ENCODE peak calls at places on chromosomes 4 and X, in six cellular contexts. One of them, this sample, is unnamed.
A peak's percentile ranks its signal among the peaks of the same experiment; 100 is the strongest.

GRCh38 chr4:27062256-27062655 is 201.6 kb downstream of the STIM2 start:
- DNase-seq in psoas muscle: no peak
- DNase-seq in body of pancreas: no peak
- DNase-seq in HCT116: no peak
- DNase-seq in CD8-positive, alpha-beta T cell: no peak
- DNase-seq in SJSA1: no peak
- DNase-seq in this sample: peak; percentile 1

GRCh38 chr4:82989567-82990429 is 20.8 kb downstream of the LIN54 start:
- DNase-seq in psoas muscle: no peak
- DNase-seq in body of pancreas: no peak
- DNase-seq in HCT116: no peak
- DNase-seq in CD8-positive, alpha-beta T cell: no peak
- DNase-seq in SJSA1: no peak
- DNase-seq in this sample: no peak

GRCh38 chrX:116417214-116417613 is 19.2 kb upstream of the SLC6A14 start:
- DNase-seq in psoas muscle: no peak
- DNase-seq in body of pancreas: no peak
- DNase-seq in HCT116: no peak
- DNase-seq in CD8-positive, alpha-beta T cell: no peak
- DNase-seq in SJSA1: no peak
- DNase-seq in this sample: no peak

GRCh38 chr4:38785901-38786402 is 3.2 kb upstream of the TLR10 start:
- DNase-seq in psoas muscle: no peak
- DNase-seq in body of pancreas: peak; percentile 58
- DNase-seq in HCT116: no peak
- DNase-seq in CD8-positive, alpha-beta T cell: no peak
- DNase-seq in SJSA1: no peak
- DNase-seq in this sample: no peak

GRCh38 chr4:76624271-76624681 is 189.2 kb downstream of the SHROOM3 start:
- DNase-seq in psoas muscle: no peak
- DNase-seq in body of pancreas: peak; percentile 91
- DNase-seq in HCT116: no peak
- DNase-seq in CD8-positive, alpha-beta T cell: no peak
- DNase-seq in SJSA1: peak; percentile 80
- DNase-seq in this sample: no peak

GRCh38 chr4:56773346-56773745 is 48.2 kb downstream of the SPINK2 start:
- DNase-seq in psoas muscle: no peak
- DNase-seq in body of pancreas: no peak
- DNase-seq in HCT116: no peak
- DNase-seq in CD8-positive, alpha-beta T cell: no peak
- DNase-seq in SJSA1: no peak
- DNase-seq in this sample: no peak

GRCh38 chr4:7004331-7004730 is 38.8 kb upstream of the TADA2B start:
- DNase-seq in psoas muscle: no peak
- DNase-seq in body of pancreas: no peak
- DNase-seq in HCT116: no peak
- DNase-seq in CD8-positive, alpha-beta T cell: no peak
- DNase-seq in SJSA1: peak; percentile 53
- DNase-seq in this sample: no peak

GRCh38 chr4:147731611-147732515 is at the start of gene ARHGAP10:
- DNase-seq in psoas muscle: peak; percentile 88
- DNase-seq in body of pancreas: peak; percentile 70
- DNase-seq in HCT116: no peak
- DNase-seq in CD8-positive, alpha-beta T cell: peak; percentile 63
- DNase-seq in SJSA1: peak; percentile 88
- DNase-seq in this sample: peak; percentile 65

GRCh38 chr4:8221476-8221875 is 22.4 kb downstream of the SH3TC1 start:
- DNase-seq in psoas muscle: no peak
- DNase-seq in body of pancreas: peak; percentile 45
- DNase-seq in HCT116: no peak
- DNase-seq in CD8-positive, alpha-beta T cell: no peak
- DNase-seq in SJSA1: no peak
- DNase-seq in this sample: no peak

GRCh38 chr4:56388311-56388710 is 1.0 kb upstream of the AASDH start:
- DNase-seq in psoas muscle: no peak
- DNase-seq in body of pancreas: no peak
- DNase-seq in HCT116: no peak
- DNase-seq in CD8-positive, alpha-beta T cell: no peak
- DNase-seq in SJSA1: no peak
- DNase-seq in this sample: no peak

GRCh38 chr4:77010841-77011354 is 61.3 kb downstream of the SEPTIN11 start:
- DNase-seq in psoas muscle: no peak
- DNase-seq in body of pancreas: no peak
- DNase-seq in HCT116: no peak
- DNase-seq in CD8-positive, alpha-beta T cell: no peak
- DNase-seq in SJSA1: no peak
- DNase-seq in this sample: no peak

GRCh38 chrX:102558607-102559006 is 40.7 kb upstream of the ARMCX5 start:
- DNase-seq in psoas muscle: no peak
- DNase-seq in body of pancreas: no peak
- DNase-seq in HCT116: no peak
- DNase-seq in CD8-positive, alpha-beta T cell: no peak
- DNase-seq in SJSA1: no peak
- DNase-seq in this sample: no peak

GRCh38 chr4:10672379-10672778 is 12.2 kb downstream of the CLNK start:
- DNase-seq in psoas muscle: no peak
- DNase-seq in body of pancreas: no peak
- DNase-seq in HCT116: no peak
- DNase-seq in CD8-positive, alpha-beta T cell: no peak
- DNase-seq in SJSA1: no peak
- DNase-seq in this sample: no peak

GRCh38 chr4:91057871-91058270 is 930.7 kb downstream of the CCSER1 start:
- DNase-seq in psoas muscle: no peak
- DNase-seq in body of pancreas: no peak
- DNase-seq in HCT116: no peak
- DNase-seq in CD8-positive, alpha-beta T cell: no peak
- DNase-seq in SJSA1: no peak
- DNase-seq in this sample: no peak

GRCh38 chr4:16196482-16197393 is 29.5 kb downstream of the TAPT1 start:
- DNase-seq in psoas muscle: no peak
- DNase-seq in body of pancreas: peak; percentile 20
- DNase-seq in HCT116: peak; percentile 38
- DNase-seq in CD8-positive, alpha-beta T cell: no peak
- DNase-seq in SJSA1: no peak
- DNase-seq in this sample: peak; percentile 54

GRCh38 chrX:46840946-46841740 is 4.3 kb downstream of the RP2 start:
- DNase-seq in psoas muscle: no peak
- DNase-seq in body of pancreas: no peak
- DNase-seq in HCT116: no peak
- DNase-seq in CD8-positive, alpha-beta T cell: no peak
- DNase-seq in SJSA1: no peak
- DNase-seq in this sample: no peak

GRCh38 chrX:109920325-109920724 is 82.6 kb upstream of the TMEM164 start:
- DNase-seq in psoas muscle: no peak
- DNase-seq in body of pancreas: no peak
- DNase-seq in HCT116: no peak
- DNase-seq in CD8-positive, alpha-beta T cell: no peak
- DNase-seq in SJSA1: no peak
- DNase-seq in this sample: no peak

DNA sequence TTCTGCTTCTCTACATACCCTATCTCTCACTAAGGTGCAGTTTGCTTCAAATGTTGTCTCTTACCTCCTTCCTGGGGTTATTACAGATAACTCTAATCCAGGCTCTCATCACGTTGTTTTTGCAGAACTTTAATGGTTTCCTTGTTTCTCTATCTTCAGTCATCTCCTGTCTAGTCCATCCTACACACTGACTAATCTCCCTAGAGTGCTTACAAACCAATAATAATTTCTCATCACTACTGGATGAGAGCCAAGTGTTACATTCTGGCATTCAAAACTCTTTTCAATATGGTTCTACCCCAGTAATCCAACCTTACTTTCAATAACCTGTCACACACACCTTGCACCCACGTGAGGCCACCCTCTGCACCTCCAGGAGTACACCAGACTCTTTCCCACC is 86.1 kb downstream of the SYNPO2 start:
- DNase-seq in psoas muscle: no peak
- DNase-seq in body of pancreas: no peak
- DNase-seq in HCT116: no peak
- DNase-seq in CD8-positive, alpha-beta T cell: no peak
- DNase-seq in SJSA1: no peak
- DNase-seq in this sample: no peak
- H3K4me1 ChIP-seq in psoas muscle: peaks cover 36% of the 10 kb centered on the region
- H3K4me1 ChIP-seq in body of pancreas: no peaks in the 10 kb centered on the region
- H3K4me1 ChIP-seq in HCT116: no peaks in the 10 kb centered on the region
- H3K4me1 ChIP-seq in CD8-positive, alpha-beta T cell: no peaks in the 10 kb centered on the region
- H3K4me1 ChIP-seq in SJSA1: no peaks in the 10 kb centered on the region
- H3K4me1 ChIP-seq in this sample: no peaks in the 10 kb centered on the region

GRCh38 chrX:136534131-136534530 is 2.1 kb downstream of the VGLL1 start:
- DNase-seq in psoas muscle: no peak
- DNase-seq in body of pancreas: no peak
- DNase-seq in HCT116: no peak
- DNase-seq in CD8-positive, alpha-beta T cell: no peak
- DNase-seq in SJSA1: no peak
- DNase-seq in this sample: no peak
- H3K4me1 ChIP-seq in psoas muscle: no peaks in the 10 kb centered on the region
- H3K4me1 ChIP-seq in body of pancreas: no peaks in the 10 kb centered on the region
- H3K4me1 ChIP-seq in HCT116: no peaks in the 10 kb centered on the region
- H3K4me1 ChIP-seq in CD8-positive, alpha-beta T cell: no peaks in the 10 kb centered on the region
- H3K4me1 ChIP-seq in SJSA1: no peaks in the 10 kb centered on the region
- H3K4me1 ChIP-seq in this sample: no peaks in the 10 kb centered on the region

GRCh38 chr4:113641025-113641431 is 120.5 kb downstream of the CAMK2D start:
- DNase-seq in psoas muscle: no peak
- DNase-seq in body of pancreas: no peak
- DNase-seq in HCT116: no peak
- DNase-seq in CD8-positive, alpha-beta T cell: no peak
- DNase-seq in SJSA1: no peak
- DNase-seq in this sample: no peak

GRCh38 chr4:113644398-113644797 is 117.1 kb downstream of the CAMK2D start:
- DNase-seq in psoas muscle: no peak
- DNase-seq in body of pancreas: no peak
- DNase-seq in HCT116: no peak
- DNase-seq in CD8-positive, alpha-beta T cell: no peak
- DNase-seq in SJSA1: no peak
- DNase-seq in this sample: no peak

GRCh38 chr4:113645288-113645687 is 116.2 kb downstream of the CAMK2D start:
- DNase-seq in psoas muscle: no peak
- DNase-seq in body of pancreas: no peak
- DNase-seq in HCT116: no peak
- DNase-seq in CD8-positive, alpha-beta T cell: no peak
- DNase-seq in SJSA1: no peak
- DNase-seq in this sample: no peak

GRCh38 chr4:113645771-113646455 is 115.6 kb downstream of the CAMK2D start:
- DNase-seq in psoas muscle: no peak
- DNase-seq in body of pancreas: peak; percentile 71
- DNase-seq in HCT116: peak; percentile 83
- DNase-seq in CD8-positive, alpha-beta T cell: no peak
- DNase-seq in SJSA1: peak; percentile 51
- DNase-seq in this sample: peak; percentile 74

GRCh38 chr4:113643505-113643904 is 118.0 kb downstream of the CAMK2D start:
- DNase-seq in psoas muscle: no peak
- DNase-seq in body of pancreas: no peak
- DNase-seq in HCT116: no peak
- DNase-seq in CD8-positive, alpha-beta T cell: no peak
- DNase-seq in SJSA1: no peak
- DNase-seq in this sample: no peak
- H3K4me1 ChIP-seq in psoas muscle: peaks cover 25% of the 10 kb centered on the region
- H3K4me1 ChIP-seq in body of pancreas: peaks cover 55% of the 10 kb centered on the region
- H3K4me1 ChIP-seq in HCT116: peaks cover 24% of the 10 kb centered on the region
- H3K4me1 ChIP-seq in CD8-positive, alpha-beta T cell: peaks cover 16% of the 10 kb centered on the region
- H3K4me1 ChIP-seq in SJSA1: peaks cover 17% of the 10 kb centered on the region
- H3K4me1 ChIP-seq in this sample: peaks cover 19% of the 10 kb centered on the region

GRCh38 chr4:168794092-168794707 is 215.9 kb downstream of the CBR4 start:
- DNase-seq in psoas muscle: no peak
- DNase-seq in body of pancreas: no peak
- DNase-seq in HCT116: no peak
- DNase-seq in CD8-positive, alpha-beta T cell: no peak
- DNase-seq in SJSA1: no peak
- DNase-seq in this sample: no peak
- H3K4me1 ChIP-seq in psoas muscle: peaks cover 31% of the 10 kb centered on the region
- H3K4me1 ChIP-seq in body of pancreas: no peaks in the 10 kb centered on the region
- H3K4me1 ChIP-seq in HCT116: peaks cover 26% of the 10 kb centered on the region
- H3K4me1 ChIP-seq in CD8-positive, alpha-beta T cell: no peaks in the 10 kb centered on the region
- H3K4me1 ChIP-seq in SJSA1: peaks cover 41% of the 10 kb centered on the region
- H3K4me1 ChIP-seq in this sample: no peaks in the 10 kb centered on the region

DNA sequence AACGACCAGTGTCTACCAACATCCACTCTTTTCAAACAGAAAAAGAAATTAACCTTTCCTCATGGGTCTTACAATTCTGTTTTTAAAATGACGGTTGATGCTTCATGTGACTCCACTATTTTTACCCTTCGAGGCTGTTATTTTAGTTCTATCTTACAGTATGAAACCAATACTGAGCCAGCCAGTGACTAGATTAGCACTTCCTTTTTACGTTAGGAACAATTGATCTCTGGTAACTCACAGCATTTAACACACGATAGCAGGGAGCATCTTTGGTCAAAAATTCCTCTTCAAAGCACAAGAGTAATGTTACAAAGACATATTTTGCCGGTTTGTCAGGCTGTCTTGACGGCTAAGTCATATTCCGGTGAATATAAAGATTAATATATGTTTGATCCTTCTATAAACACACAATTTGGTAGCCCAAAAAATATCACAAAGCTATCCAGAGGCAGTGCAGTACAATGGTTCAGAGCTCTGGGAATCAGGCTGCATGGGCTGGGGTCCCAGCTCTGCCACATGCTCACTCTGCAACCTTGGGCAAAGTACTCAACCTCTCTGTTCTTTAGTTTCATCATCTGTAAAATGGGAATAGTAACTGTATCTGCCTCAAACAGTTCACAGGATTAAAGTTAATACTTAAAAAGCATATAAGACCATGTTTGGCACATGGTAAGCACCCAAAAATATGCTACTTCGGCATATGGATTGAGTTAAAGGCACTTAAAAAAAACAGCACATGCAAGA is 62.9 kb upstream of the TXK start:
- DNase-seq in psoas muscle: no peak
- DNase-seq in body of pancreas: no peak
- DNase-seq in HCT116: no peak
- DNase-seq in CD8-positive, alpha-beta T cell: no peak
- DNase-seq in SJSA1: no peak
- DNase-seq in this sample: no peak
- H3K4me1 ChIP-seq in psoas muscle: no peaks in the 10 kb centered on the region
- H3K4me1 ChIP-seq in body of pancreas: no peaks in the 10 kb centered on the region
- H3K4me1 ChIP-seq in HCT116: no peaks in the 10 kb centered on the region
- H3K4me1 ChIP-seq in CD8-positive, alpha-beta T cell: no peaks in the 10 kb centered on the region
- H3K4me1 ChIP-seq in SJSA1: no peaks in the 10 kb centered on the region
- H3K4me1 ChIP-seq in this sample: no peaks in the 10 kb centered on the region

GRCh38 chr4:2256781-2257191 is 5.1 kb downstream of the MXD4 start:
- DNase-seq in psoas muscle: peak; percentile 80
- DNase-seq in body of pancreas: peak; percentile 66
- DNase-seq in HCT116: no peak
- DNase-seq in CD8-positive, alpha-beta T cell: no peak
- DNase-seq in SJSA1: peak; percentile 14
- DNase-seq in this sample: peak; percentile 18
- H3K4me1 ChIP-seq in psoas muscle: peaks cover 60% of the 10 kb centered on the region
- H3K4me1 ChIP-seq in body of pancreas: peaks cover 62% of the 10 kb centered on the region
- H3K4me1 ChIP-seq in HCT116: peaks cover 5% of the 10 kb centered on the region
- H3K4me1 ChIP-seq in CD8-positive, alpha-beta T cell: peaks cover 14% of the 10 kb centered on the region
- H3K4me1 ChIP-seq in SJSA1: no peaks in the 10 kb centered on the region
- H3K4me1 ChIP-seq in this sample: peaks cover 10% of the 10 kb centered on the region

DNA sequence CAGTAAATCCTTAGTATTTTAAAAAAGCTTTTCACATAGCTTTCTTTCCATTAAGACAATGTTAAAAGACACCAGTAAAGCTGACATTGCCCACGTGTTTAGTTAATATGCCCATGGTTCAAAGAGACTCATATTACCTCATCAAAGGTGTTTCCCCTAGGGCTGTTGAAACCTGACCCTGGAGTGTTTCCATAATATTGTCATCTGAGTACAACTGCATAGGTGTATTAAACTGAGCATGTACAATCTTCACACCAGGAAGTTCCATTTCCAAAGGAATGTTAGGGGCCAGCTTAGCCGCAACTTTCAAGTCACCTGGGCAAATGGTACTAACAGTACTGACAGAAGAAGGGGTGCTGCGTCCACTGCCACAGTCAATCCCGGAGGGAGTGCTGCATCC is 27.1 kb downstream of the PDLIM3 start:
- DNase-seq in psoas muscle: no peak
- DNase-seq in body of pancreas: peak; percentile 13
- DNase-seq in HCT116: peak; percentile 18
- DNase-seq in CD8-positive, alpha-beta T cell: no peak
- DNase-seq in SJSA1: no peak
- DNase-seq in this sample: no peak
- H3K4me1 ChIP-seq in psoas muscle: peaks cover 57% of the 10 kb centered on the region
- H3K4me1 ChIP-seq in body of pancreas: peaks cover 12% of the 10 kb centered on the region
- H3K4me1 ChIP-seq in HCT116: peaks cover 9% of the 10 kb centered on the region
- H3K4me1 ChIP-seq in CD8-positive, alpha-beta T cell: peaks cover 4% of the 10 kb centered on the region
- H3K4me1 ChIP-seq in SJSA1: no peaks in the 10 kb centered on the region
- H3K4me1 ChIP-seq in this sample: peaks cover 2% of the 10 kb centered on the region